ENCODE peak calls at places on chromosomes 6 and 20, in seven cellular contexts. U, B, I, T, E, R and V are unnamed samples.

GRCh38 chr6:44072959-44073611 is 54.2 kb downstream of the MRPL14 start:
- DNase-seq in U (peak; percentile 82), B (peak; percentile 47), I (peak; percentile 69), T (peak; percentile 89), E (peak; percentile 97), R (no peak), V (no peak)

GRCh38 chr6:52497652-52498408 is 77.7 kb downstream of the EFHC1 start:
- DNase-seq in U (peak; percentile 87), B (no peak), I (no peak), T (no peak), E (no peak), R (no peak), V (no peak)

GRCh38 chr6:27532820-27533538 is 60.1 kb upstream of the ZNF184 start:
- DNase-seq in U (no peak), B (no peak), I (no peak), T (peak; percentile 88), E (peak; percentile 74), R (no peak), V (peak; percentile 79)

GRCh38 chr6:56148488-56149190 is 98.7 kb downstream of the COL21A1 start:
- DNase-seq in U (no peak), B (no peak), I (no peak), T (no peak), E (no peak), R (no peak), V (no peak)

GRCh38 chr20:44848254-44849015 is 37.1 kb upstream of the YWHAB start:
- DNase-seq in U (no peak), B (no peak), I (no peak), T (no peak), E (no peak), R (no peak), V (no peak)

GRCh38 chr20:54473340-54473739 is 2.1 kb upstream of the DOK5 start:
- DNase-seq in U (no peak), B (no peak), I (no peak), T (no peak), E (no peak), R (no peak), V (no peak)

GRCh38 chr6:37137201-37137880 is 32.6 kb upstream of the PIM1 start:
- DNase-seq in U (no peak), B (peak; percentile 89), I (no peak), T (peak; percentile 100), E (peak; percentile 93), R (no peak), V (peak; percentile 95)

GRCh38 chr20:36606171-36607116 is 865 bp downstream of the RAB5IF start:
- DNase-seq in U (no peak), B (no peak), I (no peak), T (peak; percentile 31), E (peak; percentile 46), R (no peak), V (no peak)